ENCODE peak calls at places on chromosome 2, in seven cellular contexts. One of them, this sample, is unnamed.
A peak's percentile ranks its signal among the peaks of the same experiment; 100 is the strongest.

GRCh38 chr2:28566441-28567075 is 70.7 kb downstream of the PLB1 start:
- DNase-seq in CD8-positive, alpha-beta memory T cell: peak; percentile 83
- DNase-seq in stimulated activated CD4-positive, alpha-beta T cell treated with anti-CD3 and anti-CD28 coated beads, TNF-alpha, amount 100 ng/mL, for 48 hours: peak; percentile 85
- DNase-seq in Daoy: peak; percentile 88
- DNase-seq in transverse colon: peak; percentile 88
- DNase-seq in activated T-helper 1 cell treated with anti-CD3 and anti-CD28 coated beads, Interleukin-2, amount 50 U/mL, for 16 hours: peak; percentile 78
- DNase-seq in activated naive CD4-positive, alpha-beta T cell treated with anti-CD3 and anti-CD28 coated beads for 36 hours: peak; percentile 93
- DNase-seq in this sample: peak; percentile 84

GRCh38 chr2:58067001-58067400 is 20.4 kb downstream of the VRK2 start:
- DNase-seq in CD8-positive, alpha-beta memory T cell: no peak
- DNase-seq in stimulated activated CD4-positive, alpha-beta T cell treated with anti-CD3 and anti-CD28 coated beads, TNF-alpha, amount 100 ng/mL, for 48 hours: no peak
- DNase-seq in Daoy: no peak
- DNase-seq in transverse colon: no peak
- DNase-seq in activated T-helper 1 cell treated with anti-CD3 and anti-CD28 coated beads, Interleukin-2, amount 50 U/mL, for 16 hours: no peak
- DNase-seq in activated naive CD4-positive, alpha-beta T cell treated with anti-CD3 and anti-CD28 coated beads for 36 hours: no peak
- DNase-seq in this sample: peak; percentile 69

GRCh38 chr2:170170281-170171035 is 7.5 kb upstream of the MYO3B start:
- DNase-seq in CD8-positive, alpha-beta memory T cell: no peak
- DNase-seq in stimulated activated CD4-positive, alpha-beta T cell treated with anti-CD3 and anti-CD28 coated beads, TNF-alpha, amount 100 ng/mL, for 48 hours: no peak
- DNase-seq in Daoy: no peak
- DNase-seq in transverse colon: no peak
- DNase-seq in activated T-helper 1 cell treated with anti-CD3 and anti-CD28 coated beads, Interleukin-2, amount 50 U/mL, for 16 hours: no peak
- DNase-seq in activated naive CD4-positive, alpha-beta T cell treated with anti-CD3 and anti-CD28 coated beads for 36 hours: no peak
- DNase-seq in this sample: no peak

GRCh38 chr2:239626971-239627598 is 226.3 kb upstream of the HDAC4 start:
- DNase-seq in CD8-positive, alpha-beta memory T cell: no peak
- DNase-seq in stimulated activated CD4-positive, alpha-beta T cell treated with anti-CD3 and anti-CD28 coated beads, TNF-alpha, amount 100 ng/mL, for 48 hours: no peak
- DNase-seq in Daoy: no peak
- DNase-seq in transverse colon: no peak
- DNase-seq in activated T-helper 1 cell treated with anti-CD3 and anti-CD28 coated beads, Interleukin-2, amount 50 U/mL, for 16 hours: no peak
- DNase-seq in activated naive CD4-positive, alpha-beta T cell treated with anti-CD3 and anti-CD28 coated beads for 36 hours: no peak
- DNase-seq in this sample: no peak

GRCh38 chr2:241853651-241854341 is 4.9 kb downstream of the PDCD1 start:
- DNase-seq in CD8-positive, alpha-beta memory T cell: no peak
- DNase-seq in stimulated activated CD4-positive, alpha-beta T cell treated with anti-CD3 and anti-CD28 coated beads, TNF-alpha, amount 100 ng/mL, for 48 hours: no peak
- DNase-seq in Daoy: peak; percentile 67
- DNase-seq in transverse colon: no peak
- DNase-seq in activated T-helper 1 cell treated with anti-CD3 and anti-CD28 coated beads, Interleukin-2, amount 50 U/mL, for 16 hours: no peak
- DNase-seq in activated naive CD4-positive, alpha-beta T cell treated with anti-CD3 and anti-CD28 coated beads for 36 hours: peak; percentile 4
- DNase-seq in this sample: no peak

GRCh38 chr2:58634653-58635347 is 393.7 kb upstream of the FANCL start:
- DNase-seq in CD8-positive, alpha-beta memory T cell: no peak
- DNase-seq in stimulated activated CD4-positive, alpha-beta T cell treated with anti-CD3 and anti-CD28 coated beads, TNF-alpha, amount 100 ng/mL, for 48 hours: no peak
- DNase-seq in Daoy: peak; percentile 37
- DNase-seq in transverse colon: no peak
- DNase-seq in activated T-helper 1 cell treated with anti-CD3 and anti-CD28 coated beads, Interleukin-2, amount 50 U/mL, for 16 hours: no peak
- DNase-seq in activated naive CD4-positive, alpha-beta T cell treated with anti-CD3 and anti-CD28 coated beads for 36 hours: no peak
- DNase-seq in this sample: no peak

GRCh38 chr2:1837458-1837857 is 93.1 kb upstream of the PXDN start:
- DNase-seq in CD8-positive, alpha-beta memory T cell: no peak
- DNase-seq in stimulated activated CD4-positive, alpha-beta T cell treated with anti-CD3 and anti-CD28 coated beads, TNF-alpha, amount 100 ng/mL, for 48 hours: no peak
- DNase-seq in Daoy: no peak
- DNase-seq in transverse colon: no peak
- DNase-seq in activated T-helper 1 cell treated with anti-CD3 and anti-CD28 coated beads, Interleukin-2, amount 50 U/mL, for 16 hours: no peak
- DNase-seq in activated naive CD4-positive, alpha-beta T cell treated with anti-CD3 and anti-CD28 coated beads for 36 hours: no peak
- DNase-seq in this sample: peak; percentile 55

GRCh38 chr2:233824373-233824772 is 30.0 kb downstream of the HJURP start:
- DNase-seq in CD8-positive, alpha-beta memory T cell: no peak
- DNase-seq in stimulated activated CD4-positive, alpha-beta T cell treated with anti-CD3 and anti-CD28 coated beads, TNF-alpha, amount 100 ng/mL, for 48 hours: no peak
- DNase-seq in Daoy: no peak
- DNase-seq in transverse colon: peak; percentile 3
- DNase-seq in activated T-helper 1 cell treated with anti-CD3 and anti-CD28 coated beads, Interleukin-2, amount 50 U/mL, for 16 hours: no peak
- DNase-seq in activated naive CD4-positive, alpha-beta T cell treated with anti-CD3 and anti-CD28 coated beads for 36 hours: no peak
- DNase-seq in this sample: no peak

GRCh38 chr2:122077771-122078170 is 322.3 kb downstream of the TSN start:
- DNase-seq in CD8-positive, alpha-beta memory T cell: no peak
- DNase-seq in stimulated activated CD4-positive, alpha-beta T cell treated with anti-CD3 and anti-CD28 coated beads, TNF-alpha, amount 100 ng/mL, for 48 hours: no peak
- DNase-seq in Daoy: no peak
- DNase-seq in transverse colon: no peak
- DNase-seq in activated T-helper 1 cell treated with anti-CD3 and anti-CD28 coated beads, Interleukin-2, amount 50 U/mL, for 16 hours: no peak
- DNase-seq in activated naive CD4-positive, alpha-beta T cell treated with anti-CD3 and anti-CD28 coated beads for 36 hours: no peak
- DNase-seq in this sample: no peak

GRCh38 chr2:239539083-239539775 is 138.4 kb upstream of the HDAC4 start:
- DNase-seq in CD8-positive, alpha-beta memory T cell: no peak
- DNase-seq in stimulated activated CD4-positive, alpha-beta T cell treated with anti-CD3 and anti-CD28 coated beads, TNF-alpha, amount 100 ng/mL, for 48 hours: no peak
- DNase-seq in Daoy: no peak
- DNase-seq in transverse colon: no peak
- DNase-seq in activated T-helper 1 cell treated with anti-CD3 and anti-CD28 coated beads, Interleukin-2, amount 50 U/mL, for 16 hours: no peak
- DNase-seq in activated naive CD4-positive, alpha-beta T cell treated with anti-CD3 and anti-CD28 coated beads for 36 hours: no peak
- DNase-seq in this sample: no peak

GRCh38 chr2:74498500-74499268 is 719 bp downstream of the LBX2 start:
- DNase-seq in CD8-positive, alpha-beta memory T cell: no peak
- DNase-seq in stimulated activated CD4-positive, alpha-beta T cell treated with anti-CD3 and anti-CD28 coated beads, TNF-alpha, amount 100 ng/mL, for 48 hours: no peak
- DNase-seq in Daoy: peak; percentile 59
- DNase-seq in transverse colon: peak; percentile 33
- DNase-seq in activated T-helper 1 cell treated with anti-CD3 and anti-CD28 coated beads, Interleukin-2, amount 50 U/mL, for 16 hours: no peak
- DNase-seq in activated naive CD4-positive, alpha-beta T cell treated with anti-CD3 and anti-CD28 coated beads for 36 hours: peak; percentile 45
- DNase-seq in this sample: peak; percentile 67

GRCh38 chr2:25103287-25103871 is 61.5 kb downstream of the EFR3B start:
- DNase-seq in CD8-positive, alpha-beta memory T cell: no peak
- DNase-seq in stimulated activated CD4-positive, alpha-beta T cell treated with anti-CD3 and anti-CD28 coated beads, TNF-alpha, amount 100 ng/mL, for 48 hours: no peak
- DNase-seq in Daoy: peak; percentile 85
- DNase-seq in transverse colon: no peak
- DNase-seq in activated T-helper 1 cell treated with anti-CD3 and anti-CD28 coated beads, Interleukin-2, amount 50 U/mL, for 16 hours: no peak
- DNase-seq in activated naive CD4-positive, alpha-beta T cell treated with anti-CD3 and anti-CD28 coated beads for 36 hours: no peak
- DNase-seq in this sample: no peak

GRCh38 chr2:216388046-216388884 is 16.0 kb upstream of the MARCHF4 start:
- DNase-seq in CD8-positive, alpha-beta memory T cell: no peak
- DNase-seq in stimulated activated CD4-positive, alpha-beta T cell treated with anti-CD3 and anti-CD28 coated beads, TNF-alpha, amount 100 ng/mL, for 48 hours: no peak
- DNase-seq in Daoy: no peak
- DNase-seq in transverse colon: no peak
- DNase-seq in activated T-helper 1 cell treated with anti-CD3 and anti-CD28 coated beads, Interleukin-2, amount 50 U/mL, for 16 hours: no peak
- DNase-seq in activated naive CD4-positive, alpha-beta T cell treated with anti-CD3 and anti-CD28 coated beads for 36 hours: peak; percentile 70
- DNase-seq in this sample: no peak

GRCh38 chr2:121955313-121956211 is 200.1 kb downstream of the TSN start:
- DNase-seq in CD8-positive, alpha-beta memory T cell: no peak
- DNase-seq in stimulated activated CD4-positive, alpha-beta T cell treated with anti-CD3 and anti-CD28 coated beads, TNF-alpha, amount 100 ng/mL, for 48 hours: no peak
- DNase-seq in Daoy: no peak
- DNase-seq in transverse colon: no peak
- DNase-seq in activated T-helper 1 cell treated with anti-CD3 and anti-CD28 coated beads, Interleukin-2, amount 50 U/mL, for 16 hours: no peak
- DNase-seq in activated naive CD4-positive, alpha-beta T cell treated with anti-CD3 and anti-CD28 coated beads for 36 hours: no peak
- DNase-seq in this sample: no peak

GRCh38 chr2:98004071-98004470 is 8.3 kb upstream of the TMEM131 start:
- DNase-seq in CD8-positive, alpha-beta memory T cell: no peak
- DNase-seq in stimulated activated CD4-positive, alpha-beta T cell treated with anti-CD3 and anti-CD28 coated beads, TNF-alpha, amount 100 ng/mL, for 48 hours: no peak
- DNase-seq in Daoy: no peak
- DNase-seq in transverse colon: no peak
- DNase-seq in activated T-helper 1 cell treated with anti-CD3 and anti-CD28 coated beads, Interleukin-2, amount 50 U/mL, for 16 hours: no peak
- DNase-seq in activated naive CD4-positive, alpha-beta T cell treated with anti-CD3 and anti-CD28 coated beads for 36 hours: no peak
- DNase-seq in this sample: no peak

GRCh38 chr2:39120521-39120770 is 405 bp downstream of the SOS1 start:
- DNase-seq in CD8-positive, alpha-beta memory T cell: no peak
- DNase-seq in stimulated activated CD4-positive, alpha-beta T cell treated with anti-CD3 and anti-CD28 coated beads, TNF-alpha, amount 100 ng/mL, for 48 hours: no peak
- DNase-seq in Daoy: no peak
- DNase-seq in transverse colon: no peak
- DNase-seq in activated T-helper 1 cell treated with anti-CD3 and anti-CD28 coated beads, Interleukin-2, amount 50 U/mL, for 16 hours: no peak
- DNase-seq in activated naive CD4-positive, alpha-beta T cell treated with anti-CD3 and anti-CD28 coated beads for 36 hours: no peak
- DNase-seq in this sample: no peak

GRCh38 chr2:120497261-120497977 is 151.5 kb downstream of the INHBB start:
- DNase-seq in CD8-positive, alpha-beta memory T cell: no peak
- DNase-seq in stimulated activated CD4-positive, alpha-beta T cell treated with anti-CD3 and anti-CD28 coated beads, TNF-alpha, amount 100 ng/mL, for 48 hours: no peak
- DNase-seq in Daoy: no peak
- DNase-seq in transverse colon: no peak
- DNase-seq in activated T-helper 1 cell treated with anti-CD3 and anti-CD28 coated beads, Interleukin-2, amount 50 U/mL, for 16 hours: no peak
- DNase-seq in activated naive CD4-positive, alpha-beta T cell treated with anti-CD3 and anti-CD28 coated beads for 36 hours: no peak
- DNase-seq in this sample: no peak

GRCh38 chr2:99636432-99637034 is 146.7 kb upstream of the REV1 start:
- DNase-seq in CD8-positive, alpha-beta memory T cell: no peak
- DNase-seq in stimulated activated CD4-positive, alpha-beta T cell treated with anti-CD3 and anti-CD28 coated beads, TNF-alpha, amount 100 ng/mL, for 48 hours: no peak
- DNase-seq in Daoy: peak; percentile 10
- DNase-seq in transverse colon: no peak
- DNase-seq in activated T-helper 1 cell treated with anti-CD3 and anti-CD28 coated beads, Interleukin-2, amount 50 U/mL, for 16 hours: no peak
- DNase-seq in activated naive CD4-positive, alpha-beta T cell treated with anti-CD3 and anti-CD28 coated beads for 36 hours: no peak
- DNase-seq in this sample: peak; percentile 36

GRCh38 chr2:152447897-152448296 is 112.9 kb downstream of the FMNL2 start:
- DNase-seq in CD8-positive, alpha-beta memory T cell: no peak
- DNase-seq in stimulated activated CD4-positive, alpha-beta T cell treated with anti-CD3 and anti-CD28 coated beads, TNF-alpha, amount 100 ng/mL, for 48 hours: no peak
- DNase-seq in Daoy: no peak
- DNase-seq in transverse colon: no peak
- DNase-seq in activated T-helper 1 cell treated with anti-CD3 and anti-CD28 coated beads, Interleukin-2, amount 50 U/mL, for 16 hours: no peak
- DNase-seq in activated naive CD4-positive, alpha-beta T cell treated with anti-CD3 and anti-CD28 coated beads for 36 hours: no peak
- DNase-seq in this sample: no peak

GRCh38 chr2:205996156-205996555 is 89.8 kb downstream of the INO80D start:
- DNase-seq in CD8-positive, alpha-beta memory T cell: no peak
- DNase-seq in stimulated activated CD4-positive, alpha-beta T cell treated with anti-CD3 and anti-CD28 coated beads, TNF-alpha, amount 100 ng/mL, for 48 hours: no peak
- DNase-seq in Daoy: no peak
- DNase-seq in transverse colon: no peak
- DNase-seq in activated T-helper 1 cell treated with anti-CD3 and anti-CD28 coated beads, Interleukin-2, amount 50 U/mL, for 16 hours: no peak
- DNase-seq in activated naive CD4-positive, alpha-beta T cell treated with anti-CD3 and anti-CD28 coated beads for 36 hours: no peak
- DNase-seq in this sample: no peak

GRCh38 chr2:60553992-60554648 is 666 bp upstream of the BCL11A start:
- DNase-seq in CD8-positive, alpha-beta memory T cell: no peak
- DNase-seq in stimulated activated CD4-positive, alpha-beta T cell treated with anti-CD3 and anti-CD28 coated beads, TNF-alpha, amount 100 ng/mL, for 48 hours: no peak
- DNase-seq in Daoy: peak; percentile 67
- DNase-seq in transverse colon: peak; percentile 60
- DNase-seq in activated T-helper 1 cell treated with anti-CD3 and anti-CD28 coated beads, Interleukin-2, amount 50 U/mL, for 16 hours: no peak
- DNase-seq in activated naive CD4-positive, alpha-beta T cell treated with anti-CD3 and anti-CD28 coated beads for 36 hours: peak; percentile 29
- DNase-seq in this sample: peak; percentile 56

GRCh38 chr2:1748176-1748740 is 3.9 kb upstream of the PXDN start:
- DNase-seq in CD8-positive, alpha-beta memory T cell: no peak
- DNase-seq in stimulated activated CD4-positive, alpha-beta T cell treated with anti-CD3 and anti-CD28 coated beads, TNF-alpha, amount 100 ng/mL, for 48 hours: no peak
- DNase-seq in Daoy: no peak
- DNase-seq in transverse colon: no peak
- DNase-seq in activated T-helper 1 cell treated with anti-CD3 and anti-CD28 coated beads, Interleukin-2, amount 50 U/mL, for 16 hours: no peak
- DNase-seq in activated naive CD4-positive, alpha-beta T cell treated with anti-CD3 and anti-CD28 coated beads for 36 hours: no peak
- DNase-seq in this sample: no peak

This sample was measured in thyroid gland.